ENCODE peak calls at places on chromosomes 4 and X, in ten cellular contexts. C, V, H, O, F, X, B, U, S and G are unnamed samples.

GRCh38 chr4:74444891-74445642 is at the start of gene AREG:
- DNase-seq in V (peak), F (peak), U (peak), S (peak), H (peak), O (peak), B (peak), C (peak), X (peak), G (no peak)

GRCh38 chrX:3532571-3532970 is 180.9 kb downstream of the PRKX start:
- DNase-seq in S (no peak), C (no peak), V (no peak), B (no peak), F (no peak), U (no peak), O (no peak), H (no peak), X (peak), G (no peak)

GRCh38 chrX:375181-376036 is 11.3 kb downstream of the PPP2R3B start:
- DNase-seq in S (no peak), C (no peak), O (no peak), F (no peak), U (no peak), H (no peak), V (no peak), X (no peak), B (no peak), G (no peak)

GRCh38 chr4:39348371-39349265 is 17.5 kb downstream of the RFC1 start:
- DNase-seq in B (no peak), U (no peak), X (peak), F (no peak), S (no peak), C (peak), H (no peak), V (no peak), O (no peak), G (no peak)

GRCh38 chrX:135411893-135412292 is 9.9 kb upstream of the SMIM10L2A start:
- DNase-seq in O (no peak), U (no peak), H (no peak), V (no peak), X (peak), S (no peak), F (no peak), C (no peak), B (no peak), G (no peak)

GRCh38 chrX:23819385-23820234 is 36.6 kb downstream of the SAT1 start:
- DNase-seq in O (no peak), S (no peak), U (no peak), F (no peak), H (no peak), C (no peak), V (no peak), X (peak), B (no peak), G (no peak)

GRCh38 chr4:125382995-125383394 is 68.2 kb downstream of the FAT4 start:
- DNase-seq in H (no peak), O (no peak), C (no peak), X (no peak), F (no peak), U (no peak), B (peak), V (no peak), S (no peak), G (no peak)

GRCh38 chr4:176800891-176801534 is 8.3 kb upstream of the VEGFC start:
- DNase-seq in X (peak), O (no peak), B (no peak), V (no peak), S (no peak), U (no peak), C (no peak), H (no peak), F (no peak), G (no peak)

GRCh38 chrX:19560611-19561010 is 45.3 kb upstream of the MAP3K15 start:
- DNase-seq in F (no peak), S (no peak), X (no peak), B (no peak), C (no peak), H (no peak), O (no peak), V (no peak), U (no peak), G (no peak)

GRCh38 chr4:166128452-166128851 is 255.4 kb downstream of the TLL1 start:
- DNase-seq in O (no peak), S (no peak), B (peak), X (no peak), U (no peak), F (no peak), C (no peak), V (no peak), H (no peak), G (no peak)

GRCh38 chr4:129387666-129388065 is 291.7 kb downstream of the C4orf33 start:
- DNase-seq in U (no peak), F (no peak), C (no peak), X (no peak), S (no peak), B (no peak), O (no peak), H (no peak), V (no peak), G (no peak)

GRCh38 chrX:113473418-113473817 is 632.8 kb upstream of the AMOT start:
- DNase-seq in F (no peak), U (no peak), H (no peak), O (no peak), V (no peak), S (no peak), B (no peak), C (no peak), X (peak), G (no peak)

GRCh38 chr4:44046491-44046890 is 402.1 kb downstream of the KCTD8 start:
- DNase-seq in C (no peak), B (no peak), H (no peak), S (no peak), V (no peak), O (no peak), F (no peak), X (no peak), U (no peak), G (no peak)

GRCh38 chr4:41400296-41400695 is 137.7 kb upstream of the LIMCH1 start:
- DNase-seq in S (no peak), X (peak), H (no peak), O (no peak), U (no peak), C (no peak), B (no peak), V (no peak), F (no peak), G (no peak)

DNA sequence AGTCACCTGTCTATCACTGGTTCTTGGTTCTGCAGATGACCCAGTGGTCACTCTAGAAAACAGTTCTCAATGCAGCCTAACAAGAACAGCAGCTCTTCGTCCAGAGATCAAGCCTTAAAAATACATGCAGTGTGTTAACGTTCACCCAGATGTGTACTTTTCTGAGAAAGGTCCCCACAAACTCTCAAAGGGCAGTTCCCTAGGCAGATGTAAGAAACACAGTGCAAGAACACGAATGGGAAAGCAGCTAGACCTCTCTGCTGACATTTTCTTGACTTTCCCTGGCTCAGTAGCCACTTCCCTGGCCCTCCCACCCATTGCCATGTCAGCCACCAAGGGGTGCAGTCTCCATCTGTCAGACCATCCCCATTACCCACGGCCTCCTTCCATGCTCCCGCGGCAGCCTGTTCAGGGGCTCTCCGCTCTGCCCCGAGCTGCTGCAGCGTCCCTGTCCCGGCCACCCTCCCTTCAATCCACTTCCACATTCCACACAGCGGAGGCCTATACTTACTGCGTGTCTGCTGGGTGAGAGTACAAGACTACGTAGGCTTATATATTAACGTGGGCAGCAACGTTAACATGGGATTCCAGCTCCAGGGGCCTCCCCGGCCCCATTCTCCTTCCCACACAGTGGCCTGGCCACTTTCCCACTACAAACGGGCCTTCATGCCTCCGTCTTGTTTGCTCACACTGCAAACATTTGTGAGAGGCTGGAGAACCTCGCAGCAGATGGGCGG is 34.3 kb downstream of the IRF2 start:
- DNase-seq in S (no peak), X (no peak), F (no peak), C (peak), O (peak), H (no peak), B (no peak), U (no peak), V (no peak), G (no peak)
- H3K27ac ChIP-seq in S (peak), X (no peak), F (peak), C (peak), O (peak), H (no peak), B (no peak), U (peak), V (no peak), G (no peak)

GRCh38 chrX:48736878-48737212 is 24.7 kb upstream of the GLOD5 start:
- DNase-seq in S (no peak), C (no peak), F (no peak), O (no peak), B (no peak), X (no peak), V (no peak), H (no peak), U (no peak), G (no peak)

GRCh38 chrX:48741834-48742233 is 19.7 kb upstream of the GLOD5 start:
- DNase-seq in B (no peak), V (no peak), S (no peak), O (no peak), C (no peak), H (no peak), X (no peak), U (no peak), F (no peak), G (no peak)

GRCh38 chrX:48737213-48737938 is 24.2 kb upstream of the GLOD5 start:
- DNase-seq in H (peak), S (peak), B (peak), X (peak), O (peak), C (peak), V (peak), F (peak), U (peak), G (peak)

GRCh38 chrX:48737940-48738339 is 23.6 kb upstream of the GLOD5 start:
- DNase-seq in V (no peak), C (no peak), U (no peak), S (no peak), X (peak), F (no peak), O (no peak), B (no peak), H (no peak), G (no peak)

DNA sequence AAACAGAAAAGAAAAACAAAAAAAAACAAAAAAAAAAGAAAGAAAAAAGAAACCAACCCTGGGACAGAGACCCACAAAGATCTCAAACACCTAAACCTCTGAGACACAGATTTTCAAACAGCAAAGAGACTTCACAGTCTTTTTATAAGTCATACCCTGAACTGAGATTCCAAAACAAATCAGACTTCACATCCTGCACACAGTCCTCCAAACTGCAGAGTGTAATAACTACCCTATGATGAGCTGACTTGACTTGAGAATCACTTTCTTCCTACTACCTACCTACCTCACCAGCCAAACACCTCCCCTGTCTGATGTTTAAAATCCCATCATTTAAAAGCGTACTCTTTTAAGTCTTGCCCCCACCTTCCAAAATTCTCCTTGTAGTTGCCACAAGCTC is 25.2 kb upstream of the GLOD5 start:
- DNase-seq in O (no peak), F (no peak), U (no peak), S (no peak), B (no peak), X (no peak), V (no peak), H (no peak), C (no peak), G (no peak)
- H3K4me3 ChIP-seq in O (no peak), F (no peak), U (no peak), S (no peak), B (no peak), X (peak), V (peak), H (no peak), C (no peak), G (peak)

GRCh38 chr4:53591372-53591892 is at the start of gene LNX1:
- DNase-seq in H (no peak), O (peak), B (no peak), U (no peak), C (peak), F (no peak), X (no peak), S (peak), V (peak), G (no peak)
- H3K27ac ChIP-seq in H (no peak), O (peak), B (peak), U (no peak), C (peak), F (no peak), X (no peak), S (peak), V (no peak), G (peak)

GRCh38 chr4:3705236-3705987 is 60.8 kb upstream of the ADRA2C start:
- DNase-seq in U (peak), F (peak), C (no peak), H (no peak), S (peak), X (no peak), B (no peak), O (no peak), V (no peak), G (no peak)
- H3K4me3 ChIP-seq in U (no peak), F (no peak), C (no peak), H (no peak), S (no peak), X (no peak), B (no peak), O (no peak), V (no peak), G (no peak)

GRCh38 chr4:153223935-153224334 is 19.7 kb downstream of the TRIM2 start:
- DNase-seq in H (no peak), S (no peak), F (no peak), C (no peak), X (peak), O (no peak), B (peak), V (no peak), U (no peak), G (no peak)
- H3K27ac ChIP-seq in H (peak), S (peak), F (peak), C (peak), X (peak), O (peak), B (no peak), V (no peak), U (peak), G (peak)

GRCh38 chr4:133147922-133148689 is 988 bp upstream of the PCDH10 start:
- DNase-seq in H (no peak), F (peak), O (no peak), B (peak), U (no peak), X (peak), V (peak), S (peak), C (peak), G (no peak)

GRCh38 chr4:133147365-133147821 is 1.7 kb upstream of the PCDH10 start:
- DNase-seq in V (peak), U (no peak), F (no peak), S (no peak), X (no peak), O (no peak), B (peak), C (peak), H (no peak), G (no peak)

GRCh38 chr4:133146192-133146573 is 2.9 kb upstream of the PCDH10 start:
- DNase-seq in U (no peak), S (no peak), B (no peak), X (no peak), F (no peak), C (no peak), H (no peak), V (no peak), O (no peak), G (no peak)

GRCh38 chr4:133145758-133146157 is 3.3 kb upstream of the PCDH10 start:
- DNase-seq in H (no peak), B (peak), S (no peak), V (no peak), F (no peak), U (no peak), X (no peak), O (no peak), C (no peak), G (no peak)

GRCh38 chr4:133146574-133147198 is 2.4 kb upstream of the PCDH10 start:
- DNase-seq in O (no peak), B (peak), H (no peak), S (no peak), F (peak), V (peak), X (peak), C (peak), U (no peak), G (no peak)
- H3K4me3 ChIP-seq in O (no peak), B (peak), H (no peak), S (peak), F (no peak), V (peak), X (peak), C (peak), U (peak), G (peak)